ENCODE peak calls at places on chromosomes 5 and 9, in nine cellular contexts. One of them, this sample, is unnamed.

GRCh38 chr9:14441976-14442651 is 128.2 kb upstream of the NFIB start:
- DNase-seq in PC-9: no peak
- DNase-seq in GM23338: peak
- DNase-seq in neural progenitor cell: peak
- DNase-seq in mesendoderm: peak
- DNase-seq in dorsolateral prefrontal cortex: no peak
- DNase-seq in heart right ventricle: no peak
- DNase-seq in mammary epithelial cell: no peak
- DNase-seq in spleen: no peak
- DNase-seq in this sample: no peak

GRCh38 chr5:151772868-151773561 is 1.3 kb downstream of the G3BP1 start:
- DNase-seq in neural progenitor cell: no peak
- DNase-seq in dorsolateral prefrontal cortex: no peak
- DNase-seq in spleen: no peak
- DNase-seq in mammary epithelial cell: peak
- DNase-seq in GM23338: no peak
- DNase-seq in PC-9: no peak
- DNase-seq in heart right ventricle: no peak
- DNase-seq in mesendoderm: no peak
- DNase-seq in this sample: no peak

GRCh38 chr5:60727032-60727431 is 27.1 kb upstream of the DEPDC1B start:
- DNase-seq in PC-9: no peak
- DNase-seq in dorsolateral prefrontal cortex: no peak
- DNase-seq in neural progenitor cell: no peak
- DNase-seq in spleen: no peak
- DNase-seq in GM23338: no peak
- DNase-seq in heart right ventricle: no peak
- DNase-seq in mesendoderm: peak
- DNase-seq in mammary epithelial cell: no peak
- DNase-seq in this sample: no peak

GRCh38 chr9:95552814-95553546 is 36.2 kb upstream of the PTCH1 start:
- DNase-seq in neural progenitor cell: peak
- DNase-seq in mammary epithelial cell: no peak
- DNase-seq in GM23338: peak
- DNase-seq in PC-9: no peak
- DNase-seq in mesendoderm: peak
- DNase-seq in spleen: peak
- DNase-seq in heart right ventricle: peak
- DNase-seq in dorsolateral prefrontal cortex: no peak
- DNase-seq in this sample: no peak

GRCh38 chr9:69504058-69504457 is 168.1 kb downstream of the APBA1 start:
- DNase-seq in heart right ventricle: no peak
- DNase-seq in neural progenitor cell: no peak
- DNase-seq in mammary epithelial cell: no peak
- DNase-seq in PC-9: no peak
- DNase-seq in mesendoderm: no peak
- DNase-seq in spleen: no peak
- DNase-seq in dorsolateral prefrontal cortex: no peak
- DNase-seq in GM23338: no peak
- DNase-seq in this sample: no peak

GRCh38 chr5:113176734-113177133 is 200.1 kb downstream of the DCP2 start:
- DNase-seq in mesendoderm: no peak
- DNase-seq in mammary epithelial cell: no peak
- DNase-seq in neural progenitor cell: no peak
- DNase-seq in GM23338: no peak
- DNase-seq in PC-9: no peak
- DNase-seq in dorsolateral prefrontal cortex: no peak
- DNase-seq in heart right ventricle: no peak
- DNase-seq in spleen: no peak
- DNase-seq in this sample: no peak

GRCh38 chr9:20685769-20686168 is 1.7 kb downstream of the FOCAD start:
- DNase-seq in mammary epithelial cell: no peak
- DNase-seq in GM23338: no peak
- DNase-seq in mesendoderm: no peak
- DNase-seq in heart right ventricle: no peak
- DNase-seq in spleen: no peak
- DNase-seq in neural progenitor cell: no peak
- DNase-seq in dorsolateral prefrontal cortex: no peak
- DNase-seq in PC-9: no peak
- DNase-seq in this sample: no peak

GRCh38 chr5:39811381-39811780 is 386.6 kb upstream of the DAB2 start:
- DNase-seq in GM23338: no peak
- DNase-seq in heart right ventricle: no peak
- DNase-seq in spleen: no peak
- DNase-seq in neural progenitor cell: no peak
- DNase-seq in mammary epithelial cell: no peak
- DNase-seq in mesendoderm: no peak
- DNase-seq in PC-9: no peak
- DNase-seq in dorsolateral prefrontal cortex: no peak
- DNase-seq in this sample: no peak

GRCh38 chr5:78647411-78647818 is 1.2 kb downstream of the LHFPL2 start:
- DNase-seq in dorsolateral prefrontal cortex: no peak
- DNase-seq in mammary epithelial cell: peak
- DNase-seq in mesendoderm: peak
- DNase-seq in PC-9: no peak
- DNase-seq in spleen: no peak
- DNase-seq in neural progenitor cell: peak
- DNase-seq in heart right ventricle: no peak
- DNase-seq in GM23338: peak
- DNase-seq in this sample: no peak

GRCh38 chr5:133392448-133392847 is 219.9 kb downstream of the FSTL4 start:
- DNase-seq in neural progenitor cell: no peak
- DNase-seq in dorsolateral prefrontal cortex: no peak
- DNase-seq in heart right ventricle: no peak
- DNase-seq in GM23338: no peak
- DNase-seq in PC-9: no peak
- DNase-seq in mesendoderm: no peak
- DNase-seq in mammary epithelial cell: no peak
- DNase-seq in spleen: peak
- DNase-seq in this sample: no peak

GRCh38 chr5:138944527-138945322 is 69.6 kb upstream of the LRRTM2 start:
- DNase-seq in dorsolateral prefrontal cortex: no peak
- DNase-seq in mammary epithelial cell: no peak
- DNase-seq in spleen: peak
- DNase-seq in neural progenitor cell: no peak
- DNase-seq in PC-9: no peak
- DNase-seq in heart right ventricle: no peak
- DNase-seq in mesendoderm: no peak
- DNase-seq in GM23338: no peak
- DNase-seq in this sample: no peak

GRCh38 chr5:138942861-138943260 is 67.7 kb upstream of the LRRTM2 start:
- DNase-seq in PC-9: no peak
- DNase-seq in mammary epithelial cell: no peak
- DNase-seq in mesendoderm: no peak
- DNase-seq in heart right ventricle: no peak
- DNase-seq in neural progenitor cell: no peak
- DNase-seq in dorsolateral prefrontal cortex: no peak
- DNase-seq in spleen: no peak
- DNase-seq in GM23338: no peak
- DNase-seq in this sample: no peak

GRCh38 chr5:138943615-138944173 is 68.6 kb upstream of the LRRTM2 start:
- DNase-seq in heart right ventricle: no peak
- DNase-seq in neural progenitor cell: no peak
- DNase-seq in spleen: no peak
- DNase-seq in GM23338: no peak
- DNase-seq in dorsolateral prefrontal cortex: no peak
- DNase-seq in mesendoderm: no peak
- DNase-seq in PC-9: no peak
- DNase-seq in mammary epithelial cell: no peak
- DNase-seq in this sample: no peak

GRCh38 chr5:138938526-138938925 is 63.4 kb upstream of the LRRTM2 start:
- DNase-seq in PC-9: no peak
- DNase-seq in mammary epithelial cell: no peak
- DNase-seq in mesendoderm: no peak
- DNase-seq in dorsolateral prefrontal cortex: no peak
- DNase-seq in GM23338: no peak
- DNase-seq in spleen: no peak
- DNase-seq in neural progenitor cell: no peak
- DNase-seq in heart right ventricle: no peak
- DNase-seq in this sample: no peak

DNA sequence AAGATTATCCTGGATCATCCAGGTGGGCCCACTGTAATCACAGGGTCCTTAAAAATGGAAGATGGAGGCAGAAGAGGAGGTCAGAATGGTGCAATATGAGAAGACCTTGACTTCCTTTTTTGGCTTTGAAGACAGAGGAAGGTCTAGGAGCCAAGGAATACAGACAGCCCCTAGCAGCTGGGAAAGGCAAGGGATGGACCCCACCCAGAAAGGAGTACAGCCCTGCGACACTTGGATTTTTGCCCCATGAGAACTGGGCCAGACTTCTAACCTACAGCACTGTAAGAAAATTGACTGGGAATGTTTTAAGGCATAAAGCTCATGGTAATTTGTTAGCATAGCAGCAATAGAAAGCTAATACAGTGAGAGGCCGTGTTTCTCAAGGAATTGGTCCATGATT is 66.9 kb upstream of the LRRTM2 start:
- DNase-seq in PC-9: no peak
- DNase-seq in GM23338: no peak
- DNase-seq in neural progenitor cell: no peak
- DNase-seq in mesendoderm: no peak
- DNase-seq in heart right ventricle: no peak
- DNase-seq in dorsolateral prefrontal cortex: no peak
- DNase-seq in spleen: no peak
- DNase-seq in mammary epithelial cell: no peak
- DNase-seq in this sample: no peak
- H3K27ac ChIP-seq in PC-9: no peak
- H3K27ac ChIP-seq in GM23338: no peak
- H3K27ac ChIP-seq in neural progenitor cell: no peak
- H3K27ac ChIP-seq in mesendoderm: no peak
- H3K27ac ChIP-seq in heart right ventricle: no peak
- H3K27ac ChIP-seq in dorsolateral prefrontal cortex: no peak
- H3K27ac ChIP-seq in spleen: no peak
- H3K27ac ChIP-seq in mammary epithelial cell: no peak
- H3K27ac ChIP-seq in this sample: no peak

DNA sequence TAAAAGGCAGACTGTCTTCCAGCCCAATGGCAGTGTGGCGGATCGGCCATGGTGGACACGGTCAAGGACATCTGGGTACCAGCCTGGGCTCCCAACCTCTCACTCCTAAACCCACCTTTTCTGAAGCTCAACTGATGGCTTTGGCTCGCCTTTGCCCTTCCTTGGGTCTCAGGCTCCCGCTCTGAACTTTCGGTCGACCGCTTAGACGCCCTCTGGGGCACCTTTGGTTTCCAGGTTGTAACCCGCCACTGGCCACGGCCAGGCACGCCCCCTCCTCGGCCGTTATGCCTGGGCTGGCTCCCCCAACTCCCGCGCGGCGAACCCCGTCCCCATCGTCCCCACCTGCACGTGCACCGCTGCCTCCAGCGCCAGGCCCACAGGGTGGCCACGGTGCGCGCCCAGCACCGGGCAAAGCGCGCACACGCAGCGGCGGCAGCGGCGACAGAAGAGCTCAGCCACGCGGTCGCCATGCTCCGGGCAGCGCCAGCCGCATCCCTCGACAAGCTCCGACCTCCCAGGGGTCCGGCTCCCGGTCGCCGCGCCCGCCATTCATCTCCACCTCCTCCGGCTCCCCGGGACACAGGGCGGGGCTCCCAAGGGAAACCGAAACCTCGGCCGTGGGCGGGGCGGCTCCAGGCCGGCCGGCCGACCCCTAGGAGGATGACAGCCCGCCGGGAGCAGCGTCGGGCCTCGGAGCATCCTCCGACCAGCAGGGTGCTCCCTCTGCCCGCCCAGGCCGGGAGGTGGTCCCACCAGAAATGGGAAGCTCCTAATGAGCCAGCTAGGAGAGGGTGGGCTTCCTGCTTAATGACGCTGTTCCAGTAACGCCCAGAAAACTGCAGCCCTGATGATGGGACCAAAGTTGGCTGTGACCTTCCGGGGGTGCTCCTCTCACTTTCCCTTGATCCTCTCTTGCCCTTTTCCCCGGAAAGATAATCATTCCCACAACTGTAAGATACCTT is at the start of gene TRIM14:
- DNase-seq in GM23338: peak
- DNase-seq in PC-9: peak
- DNase-seq in mesendoderm: peak
- DNase-seq in neural progenitor cell: peak
- DNase-seq in spleen: peak
- DNase-seq in mammary epithelial cell: peak
- DNase-seq in dorsolateral prefrontal cortex: no peak
- DNase-seq in heart right ventricle: peak
- DNase-seq in this sample: peak
- H3K27ac ChIP-seq in GM23338: no peak
- H3K27ac ChIP-seq in PC-9: no peak
- H3K27ac ChIP-seq in mesendoderm: no peak
- H3K27ac ChIP-seq in neural progenitor cell: no peak
- H3K27ac ChIP-seq in spleen: peak
- H3K27ac ChIP-seq in mammary epithelial cell: peak
- H3K27ac ChIP-seq in dorsolateral prefrontal cortex: no peak
- H3K27ac ChIP-seq in heart right ventricle: peak
- H3K27ac ChIP-seq in this sample: peak

GRCh38 chr5:111945535-111945934 is 188.5 kb upstream of the NREP start:
- DNase-seq in heart right ventricle: no peak
- DNase-seq in mammary epithelial cell: no peak
- DNase-seq in neural progenitor cell: no peak
- DNase-seq in GM23338: no peak
- DNase-seq in spleen: no peak
- DNase-seq in mesendoderm: no peak
- DNase-seq in dorsolateral prefrontal cortex: no peak
- DNase-seq in PC-9: no peak
- DNase-seq in this sample: no peak

GRCh38 chr5:111946556-111946955 is 189.6 kb upstream of the NREP start:
- DNase-seq in neural progenitor cell: no peak
- DNase-seq in spleen: no peak
- DNase-seq in dorsolateral prefrontal cortex: no peak
- DNase-seq in mammary epithelial cell: no peak
- DNase-seq in mesendoderm: no peak
- DNase-seq in PC-9: no peak
- DNase-seq in GM23338: no peak
- DNase-seq in heart right ventricle: no peak
- DNase-seq in this sample: no peak

GRCh38 chr5:111950660-111951059 is 193.7 kb upstream of the NREP start:
- DNase-seq in GM23338: no peak
- DNase-seq in spleen: no peak
- DNase-seq in dorsolateral prefrontal cortex: no peak
- DNase-seq in mesendoderm: no peak
- DNase-seq in mammary epithelial cell: no peak
- DNase-seq in heart right ventricle: no peak
- DNase-seq in neural progenitor cell: no peak
- DNase-seq in PC-9: no peak
- DNase-seq in this sample: no peak

GRCh38 chr5:111948078-111948477 is 191.1 kb upstream of the NREP start:
- DNase-seq in neural progenitor cell: no peak
- DNase-seq in heart right ventricle: no peak
- DNase-seq in dorsolateral prefrontal cortex: no peak
- DNase-seq in GM23338: no peak
- DNase-seq in spleen: no peak
- DNase-seq in mammary epithelial cell: no peak
- DNase-seq in PC-9: no peak
- DNase-seq in mesendoderm: no peak
- DNase-seq in this sample: no peak

GRCh38 chr5:111948517-111948916 is 191.5 kb upstream of the NREP start:
- DNase-seq in dorsolateral prefrontal cortex: no peak
- DNase-seq in PC-9: no peak
- DNase-seq in heart right ventricle: no peak
- DNase-seq in mammary epithelial cell: peak
- DNase-seq in mesendoderm: no peak
- DNase-seq in spleen: no peak
- DNase-seq in neural progenitor cell: no peak
- DNase-seq in GM23338: no peak
- DNase-seq in this sample: no peak
- H3K27ac ChIP-seq in dorsolateral prefrontal cortex: no peak
- H3K27ac ChIP-seq in PC-9: no peak
- H3K27ac ChIP-seq in heart right ventricle: peak
- H3K27ac ChIP-seq in mammary epithelial cell: peak
- H3K27ac ChIP-seq in mesendoderm: no peak
- H3K27ac ChIP-seq in spleen: no peak
- H3K27ac ChIP-seq in neural progenitor cell: no peak
- H3K27ac ChIP-seq in GM23338: no peak
- H3K27ac ChIP-seq in this sample: no peak

GRCh38 chr5:69522035-69522434 is 29.4 kb downstream of the OCLN start:
- DNase-seq in mesendoderm: no peak
- DNase-seq in PC-9: no peak
- DNase-seq in GM23338: no peak
- DNase-seq in heart right ventricle: no peak
- DNase-seq in mammary epithelial cell: no peak
- DNase-seq in spleen: no peak
- DNase-seq in neural progenitor cell: no peak
- DNase-seq in dorsolateral prefrontal cortex: no peak
- DNase-seq in this sample: no peak
- H3K27ac ChIP-seq in mesendoderm: no peak
- H3K27ac ChIP-seq in PC-9: peak
- H3K27ac ChIP-seq in GM23338: no peak
- H3K27ac ChIP-seq in heart right ventricle: no peak
- H3K27ac ChIP-seq in mammary epithelial cell: no peak
- H3K27ac ChIP-seq in spleen: no peak
- H3K27ac ChIP-seq in neural progenitor cell: no peak
- H3K27ac ChIP-seq in dorsolateral prefrontal cortex: no peak
- H3K27ac ChIP-seq in this sample: no peak

This sample was measured in lower lobe of right lung.